ENCODE peak calls at places on chromosomes 5 and 9, in six cellular contexts. R, Y, N, M, H and Z are unnamed samples.

GRCh38 chr5:14156611-14157493 is 13.7 kb downstream of the TRIO start:
- ATAC-seq in Y (peak), H (peak), N (peak), R (no peak), M (peak), Z (peak)

GRCh38 chr5:172549708-172550095 is 91.4 kb upstream of the NEURL1B start:
- ATAC-seq in H (no peak), N (peak), Y (no peak), M (no peak), R (no peak), Z (no peak)

GRCh38 chr5:26192496-26192895 is 845.9 kb downstream of the CDH9 start:
- ATAC-seq in N (no peak), M (no peak), R (no peak), Y (no peak), H (no peak), Z (no peak)

GRCh38 chr5:146082798-146083197 is 22.6 kb downstream of the PLAC8L1 start:
- ATAC-seq in N (no peak), Y (no peak), R (no peak), H (no peak), M (no peak), Z (no peak)

GRCh38 chr9:84823426-84824271 is 154.1 kb downstream of the NTRK2 start:
- ATAC-seq in H (no peak), M (no peak), Y (no peak), N (peak), R (no peak), Z (peak)

GRCh38 chr9:109604036-109604600 is 106.0 kb upstream of the PTPN3 start:
- ATAC-seq in H (no peak), M (no peak), N (no peak), Y (no peak), R (no peak), Z (no peak)

GRCh38 chr5:157076558-157076957 is 17.6 kb upstream of the HAVCR1 start:
- ATAC-seq in M (peak), Y (peak), N (no peak), H (peak), R (no peak), Z (no peak)

GRCh38 chr5:464843-465590 is 22.0 kb downstream of the EXOC3 start:
- ATAC-seq in H (no peak), M (no peak), R (no peak), N (peak), Y (no peak), Z (no peak)

GRCh38 chr5:159819671-159820411 is 96.4 kb upstream of the ADRA1B start:
- ATAC-seq in M (peak), R (no peak), H (peak), N (peak), Y (peak), Z (peak)

DNA sequence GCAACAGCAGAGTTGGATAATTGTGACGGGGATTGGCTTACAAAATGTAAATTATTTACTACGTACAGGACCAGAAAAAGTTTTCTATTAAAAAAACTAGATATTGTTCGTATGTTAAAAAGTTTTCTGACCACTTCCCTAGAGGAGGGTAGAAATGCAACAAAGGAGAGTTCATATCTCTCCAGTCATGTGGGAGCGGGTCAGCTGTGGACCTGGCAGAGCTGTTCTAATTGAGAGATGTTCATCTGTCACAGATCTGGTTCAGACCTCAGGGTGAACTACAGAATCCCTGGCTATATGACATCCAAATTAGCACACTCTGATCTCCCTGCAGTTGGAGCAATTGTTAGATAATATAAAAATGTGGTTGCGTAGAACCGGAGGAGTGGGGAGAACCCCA is 976.2 kb upstream of the NUDT12 start:
- ATAC-seq in R (no peak), Y (no peak), N (no peak), H (no peak), M (no peak), Z (no peak)
- TF ChIP-seq POLR2A in R (no peak), Y (no peak), N (no peak), H (no peak), M (no peak), Z (no peak)

DNA sequence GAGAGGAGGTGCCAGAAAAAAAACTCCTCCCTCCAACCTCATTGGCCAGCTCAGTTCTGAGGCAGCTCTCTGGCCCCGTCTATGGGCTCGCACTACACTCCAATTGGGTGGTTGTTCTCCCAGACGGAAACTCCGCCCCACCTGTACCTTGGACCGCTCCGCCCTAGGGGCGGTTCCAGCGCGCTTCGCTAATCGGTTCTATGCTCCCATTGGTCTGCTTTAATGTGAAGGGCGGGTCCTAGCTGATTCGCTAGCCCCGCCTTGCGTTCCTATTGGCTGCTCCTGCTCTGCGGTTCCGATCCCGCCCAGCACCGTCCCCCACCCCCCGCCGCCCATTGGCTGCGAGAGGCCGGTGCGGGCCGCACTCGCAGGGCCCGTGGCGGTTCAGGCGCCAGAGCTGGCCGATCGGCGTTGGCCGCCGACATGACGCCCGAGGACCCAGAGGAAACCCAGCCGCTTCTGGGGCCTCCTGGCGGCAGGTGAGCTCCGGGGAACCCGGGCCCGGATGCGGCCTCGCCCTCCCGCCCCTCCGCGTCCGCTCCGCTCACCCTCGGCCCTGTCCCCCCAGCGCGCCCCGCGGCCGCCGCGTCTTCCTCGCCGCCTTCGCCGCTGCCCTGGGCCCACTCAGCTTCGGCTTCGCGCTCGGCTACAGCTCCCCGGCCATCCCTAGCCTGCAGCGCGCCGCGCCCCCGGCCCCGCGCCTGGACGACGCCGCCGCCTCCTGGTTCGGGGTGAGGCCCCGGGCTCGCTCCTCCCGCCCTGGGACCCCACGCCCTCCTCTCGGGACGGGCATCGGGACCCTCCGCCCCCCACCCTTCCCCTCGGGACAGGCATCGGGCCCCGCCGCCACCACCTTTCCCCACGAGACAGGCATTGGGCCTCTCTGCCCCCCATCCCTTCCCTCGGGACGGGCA is at the start of gene SLC2A8:
- ATAC-seq in M (peak), H (peak), N (peak), Y (peak), R (peak), Z (peak)
- TF ChIP-seq POLR2A in M (peak), H (no peak), N (peak), Y (peak), R (peak), Z (peak)

DNA sequence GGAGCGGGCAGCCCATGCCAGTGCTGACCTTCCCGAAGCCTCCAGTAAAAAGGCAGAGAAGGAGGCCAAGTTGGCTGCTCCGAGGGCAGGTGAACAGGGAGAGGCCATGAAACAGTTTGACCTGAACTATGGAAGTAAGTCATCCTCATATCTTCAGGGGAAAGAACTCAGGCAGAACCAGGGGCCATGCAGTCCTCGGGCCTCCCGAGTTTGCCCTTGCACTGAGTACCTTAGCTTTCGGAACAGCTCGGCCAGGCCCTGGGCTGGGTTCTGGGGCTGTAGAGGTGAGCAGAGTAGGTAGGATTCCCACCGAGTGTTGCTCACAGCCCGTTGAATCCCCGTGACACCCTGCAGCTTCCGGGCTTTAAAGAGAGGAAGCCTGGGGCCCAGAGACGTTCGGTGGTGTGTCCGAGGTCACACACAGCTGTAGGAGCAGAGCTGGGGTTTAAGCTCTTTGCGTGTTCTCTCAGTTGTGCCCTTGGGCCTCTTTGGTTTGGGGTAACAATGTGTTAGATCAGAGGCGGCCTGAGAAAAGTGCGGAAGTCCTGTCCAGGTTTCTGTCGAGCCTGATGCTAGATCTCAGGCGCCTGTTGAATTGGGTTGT is 24.8 kb upstream of the POMT1 start:
- ATAC-seq in R (no peak), M (no peak), N (no peak), Y (no peak), H (peak), Z (no peak)
- TF ChIP-seq POLR2A in R (no peak), M (no peak), N (no peak), Y (no peak), H (no peak), Z (no peak)

DNA sequence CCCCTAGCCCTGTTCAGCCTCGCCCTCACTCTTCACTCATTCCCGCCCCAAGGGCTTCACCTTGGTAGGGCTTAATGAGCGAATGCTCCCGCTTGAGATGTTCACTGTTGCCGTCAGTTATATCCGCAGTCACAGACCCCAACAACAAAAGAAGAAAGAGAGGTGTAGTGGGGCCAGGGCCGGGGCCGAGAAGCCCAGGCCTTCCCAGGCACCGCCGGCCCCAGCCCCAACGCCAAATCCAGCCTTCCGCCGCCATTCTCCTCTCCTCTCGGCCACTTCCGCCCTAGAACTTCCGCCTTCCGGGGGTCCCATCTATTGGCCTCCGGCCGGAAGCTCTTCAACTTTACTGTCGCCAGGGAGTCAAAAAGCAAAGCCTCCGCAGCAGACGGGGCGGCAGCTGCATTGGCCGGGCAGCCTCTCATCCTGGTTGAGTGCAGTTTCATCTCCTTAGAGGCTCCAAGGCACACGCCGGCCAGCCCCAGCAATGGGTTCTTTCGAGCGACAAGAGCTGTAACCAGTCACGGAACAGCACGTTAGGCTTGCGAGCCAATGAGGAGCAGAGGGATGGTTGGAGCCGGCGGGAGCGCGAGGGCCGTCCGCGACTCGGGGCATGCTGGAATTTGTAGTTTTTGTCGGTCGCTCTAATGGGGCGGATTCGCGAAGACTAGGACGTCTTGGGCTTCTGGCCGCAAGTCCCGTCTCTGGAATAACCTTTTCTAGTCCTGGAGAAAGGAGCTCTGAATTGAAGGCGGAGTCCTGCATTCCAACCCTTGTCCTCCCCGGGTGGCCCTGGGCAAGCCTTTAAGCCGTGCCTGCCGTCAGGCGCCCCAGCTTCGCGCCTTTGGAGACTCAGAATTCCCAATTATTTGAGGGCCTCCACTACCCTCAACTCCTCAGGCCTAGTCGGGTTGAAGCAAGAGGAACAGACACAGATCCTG is at the start of gene LMAN2:
- ATAC-seq in Y (peak), H (peak), R (peak), M (peak), N (peak), Z (peak)
- TF ChIP-seq POLR2A in Y (peak), H (peak), R (peak), M (peak), N (peak), Z (no peak)

DNA sequence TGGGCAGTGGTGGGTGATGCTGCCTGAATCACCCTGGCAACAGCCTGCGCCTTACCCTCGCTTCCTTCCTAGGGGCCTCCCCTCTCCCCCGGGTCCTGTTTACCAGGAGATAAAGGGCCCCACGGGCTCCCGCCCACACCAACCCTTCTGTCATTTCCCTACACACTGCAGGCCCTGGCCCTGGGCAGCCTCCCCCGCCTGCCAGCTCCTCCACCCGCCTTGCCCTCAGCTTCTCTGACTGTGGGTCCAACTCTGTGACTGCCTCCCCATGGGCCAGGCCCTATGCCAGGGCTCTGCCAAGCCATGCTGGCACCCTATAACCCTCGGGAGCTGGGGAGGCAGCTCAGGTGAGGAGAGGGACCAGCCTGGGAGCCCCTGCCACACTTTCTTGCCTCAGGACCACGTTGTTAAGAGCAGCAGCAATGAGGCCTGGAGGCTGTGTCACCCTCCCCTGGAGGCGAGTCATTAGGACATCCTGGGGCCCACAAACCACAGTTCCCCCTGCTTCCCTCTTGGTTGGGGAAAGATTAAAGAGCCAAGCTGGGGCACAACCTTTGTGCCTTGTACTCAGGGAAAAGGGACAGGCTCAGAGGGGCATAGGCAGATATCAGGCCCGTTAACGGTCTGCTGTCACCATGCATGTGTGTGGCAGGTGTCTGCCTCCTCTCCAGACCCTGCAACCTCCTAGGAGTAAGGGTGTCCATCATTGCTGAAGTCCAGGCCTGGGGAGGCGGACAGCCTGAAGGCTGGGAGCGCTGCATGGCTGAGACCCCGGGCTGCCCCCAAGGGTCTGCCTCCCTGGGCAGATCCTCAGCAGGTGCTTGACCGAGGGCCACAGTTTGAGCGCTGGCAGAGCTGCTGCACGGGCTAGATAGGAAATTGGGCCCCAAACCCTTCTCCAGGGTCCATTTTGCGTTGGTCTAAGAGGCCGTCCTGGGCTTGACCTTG is 2.7 kb downstream of the MGAT4B start:
- ATAC-seq in R (no peak), H (no peak), M (no peak), Y (no peak), N (no peak), Z (no peak)
- TF ChIP-seq POLR2A in R (no peak), H (no peak), M (no peak), Y (no peak), N (no peak), Z (no peak)

GRCh38 chr5:140018096-140018481 is 25.0 kb downstream of the NRG2 start:
- ATAC-seq in N (peak), Y (no peak), H (no peak), M (no peak), R (no peak), Z (no peak)

GRCh38 chr5:140018517-140018916 is 24.6 kb downstream of the NRG2 start:
- ATAC-seq in H (no peak), M (no peak), R (no peak), N (peak), Y (no peak), Z (no peak)

GRCh38 chr5:140020601-140021177 is 22.4 kb downstream of the NRG2 start:
- ATAC-seq in N (no peak), Y (no peak), H (no peak), R (no peak), M (no peak), Z (peak)

GRCh38 chr5:140017397-140018095 is 25.6 kb downstream of the NRG2 start:
- ATAC-seq in R (no peak), Y (no peak), N (no peak), M (no peak), H (no peak), Z (no peak)

DNA sequence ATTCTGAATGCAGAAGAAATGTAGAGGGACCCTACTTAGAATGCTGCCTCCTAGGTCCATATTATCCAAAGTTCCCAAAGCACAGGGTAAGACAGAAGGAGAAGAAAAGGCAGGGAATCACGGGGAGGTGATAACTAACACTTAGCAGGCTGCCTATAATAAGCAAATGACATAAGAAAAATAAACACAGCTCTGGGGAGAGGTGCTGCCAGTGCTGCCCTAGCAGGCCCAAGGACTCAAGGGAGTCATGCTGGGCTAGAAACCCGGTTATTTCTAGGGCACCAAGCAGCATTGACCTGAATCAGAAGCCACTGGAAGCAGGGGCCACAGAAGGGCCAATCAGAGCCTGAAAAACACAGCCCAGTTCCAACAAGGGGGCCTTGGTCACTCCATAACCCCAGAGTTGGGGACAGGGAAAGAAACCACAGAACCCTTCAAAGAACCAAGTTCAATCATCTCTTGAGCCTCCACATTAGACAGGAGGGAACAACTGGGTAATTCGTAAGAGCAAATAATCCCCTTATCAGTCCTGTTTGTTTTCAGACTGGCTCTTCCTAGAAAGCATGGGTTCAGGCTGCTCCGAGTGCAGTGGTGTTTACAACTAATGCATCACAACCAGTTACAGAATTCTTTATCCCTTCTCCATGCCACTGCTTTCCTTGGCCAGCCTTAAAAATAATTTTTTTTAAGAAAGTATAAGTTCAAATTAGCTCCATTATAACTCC is 24.0 kb downstream of the NRG2 start:
- ATAC-seq in Y (no peak), H (no peak), M (no peak), N (peak), R (no peak), Z (no peak)
- TF ChIP-seq POLR2A in Y (no peak), H (no peak), M (no peak), N (no peak), R (no peak), Z (no peak)

GRCh38 chr5:140547508-140548299 is at the start of gene EIF4EBP3:
- ATAC-seq in Y (peak), H (peak), R (peak), N (peak), M (peak), Z (peak)
- TF ChIP-seq POLR2A in Y (no peak), H (no peak), R (peak), N (peak), M (peak), Z (peak)

DNA sequence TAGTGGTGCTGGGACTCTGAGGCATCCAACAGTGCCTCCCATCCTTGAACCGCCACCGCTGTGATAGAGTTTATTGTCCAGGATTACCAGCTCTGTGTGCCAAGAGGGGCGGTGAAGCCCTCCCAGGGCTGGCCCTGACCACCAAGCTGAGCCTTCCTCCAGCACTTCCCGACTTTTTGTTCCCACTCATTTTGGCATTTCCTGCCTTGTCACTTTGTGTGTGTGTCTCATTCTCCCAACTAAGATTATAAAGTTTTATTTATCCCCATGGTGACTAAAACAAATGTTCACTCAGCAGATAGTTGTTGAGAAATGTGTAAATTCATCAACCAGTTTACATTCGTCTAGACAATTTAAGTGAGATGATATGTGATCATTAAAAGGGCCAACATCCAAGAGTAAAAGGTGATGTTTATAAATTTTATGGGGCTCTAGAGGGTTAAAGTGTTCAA is 2.5 kb downstream of the F2R start:
- ATAC-seq in N (peak), R (no peak), H (no peak), Y (no peak), M (no peak), Z (no peak)
- TF ChIP-seq POLR2A in N (no peak), R (no peak), H (no peak), Y (no peak), M (no peak), Z (no peak)